ENCODE peak calls at places on chromosomes 7 and 10, in eight cellular contexts. A, H, K, S, X, F, W and L are unnamed samples.

GRCh38 chr10:119310807-119311206 is 103.4 kb downstream of the GRK5 start:
- DNase-seq in K (no peak), X (no peak), W (no peak), H (no peak), A (no peak), F (no peak), S (no peak), L (no peak)

GRCh38 chr10:116465541-116465940 is 37.9 kb downstream of the PNLIPRP3 start:
- DNase-seq in S (no peak), K (no peak), F (no peak), A (no peak), H (no peak), X (no peak), W (no peak), L (no peak)

GRCh38 chr10:91409869-91410637 is at the start of gene HECTD2:
- DNase-seq in X (peak), F (peak), H (peak), W (peak), A (peak), K (peak), S (peak), L (peak)

GRCh38 chr10:103040424-103040823 is 122.3 kb downstream of the CNNM2 start:
- DNase-seq in K (peak), S (no peak), A (no peak), W (peak), X (no peak), F (no peak), H (no peak), L (peak)

GRCh38 chr7:20331231-20331880 is 656 bp downstream of the ITGB8 start:
- DNase-seq in K (no peak), A (no peak), X (peak), S (no peak), W (peak), F (peak), H (no peak), L (peak)

GRCh38 chr7:55348502-55348901 is 16.6 kb upstream of the LANCL2 start:
- DNase-seq in W (peak), K (peak), H (no peak), A (no peak), F (no peak), S (no peak), X (no peak), L (no peak)

GRCh38 chr10:99659031-99659867 is at the start of gene ENTPD7:
- DNase-seq in H (peak), F (peak), K (peak), S (peak), X (peak), A (peak), W (peak), L (peak)

GRCh38 chr7:70595741-70596574 is 536.0 kb upstream of the GALNT17 start:
- DNase-seq in F (peak), A (peak), X (peak), W (no peak), K (no peak), S (no peak), H (no peak), L (peak)

GRCh38 chr10:132914732-132915131 is 27.6 kb downstream of the CFAP46 start:
- DNase-seq in A (no peak), K (no peak), S (no peak), H (no peak), X (no peak), W (no peak), F (no peak), L (no peak)